ENCODE peak calls at places on chromosomes 11 and 22, in seven cellular contexts. D is H1, Z is GM12891, R is K562, Q is GM12878, E is HepG2, N is SK-N-SH. H is an unnamed sample.

GRCh38 chr11:123454060-123454651 is 24.1 kb downstream of the GRAMD1B start:
- DNase-seq in D (no peak), Z (no peak), R (no peak), Q (no peak), E (no peak), N (no peak), H (no peak)

GRCh38 chr11:59221438-59221837 is 8.7 kb upstream of the MPEG1 start:
- DNase-seq in D (no peak), Z (no peak), R (no peak), Q (no peak), E (no peak), N (no peak), H (no peak)

GRCh38 chr11:107819361-107820014 is 39.1 kb downstream of the SLC35F2 start:
- DNase-seq in D (no peak), Z (no peak), R (no peak), Q (no peak), E (no peak), N (no peak), H (no peak)

GRCh38 chr11:76371170-76371569 is 9.8 kb downstream of the THAP12 start:
- DNase-seq in D (no peak), Z (no peak), R (peak), Q (peak), E (no peak), N (no peak), H (no peak)

GRCh38 chr11:123330071-123330470 is 100.0 kb upstream of the GRAMD1B start:
- DNase-seq in D (no peak), Z (no peak), R (no peak), Q (no peak), E (no peak), N (no peak), H (no peak)

GRCh38 chr11:44602810-44603410 is 37.4 kb downstream of the CD82 start:
- DNase-seq in D (no peak), Z (no peak), R (no peak), Q (no peak), E (no peak), N (peak), H (no peak)

GRCh38 chr11:122293298-122294023 is 177.4 kb upstream of the BLID start:
- DNase-seq in D (no peak), Z (no peak), R (no peak), Q (no peak), E (no peak), N (no peak), H (no peak)

GRCh38 chr22:45246060-45246985 is 5.6 kb upstream of the KIAA0930 start:
- DNase-seq in D (no peak), Z (no peak), R (no peak), Q (no peak), E (peak), N (peak), H (no peak)

GRCh38 chr11:111539426-111540113 is 950 bp upstream of the LAYN start:
- DNase-seq in D (no peak), Z (no peak), R (no peak), Q (no peak), E (no peak), N (no peak), H (no peak)

GRCh38 chr11:40241524-40242037 is 1217.9 kb downstream of the LRRC4C start:
- DNase-seq in D (no peak), Z (peak), R (no peak), Q (peak), E (no peak), N (no peak), H (peak)

DNA sequence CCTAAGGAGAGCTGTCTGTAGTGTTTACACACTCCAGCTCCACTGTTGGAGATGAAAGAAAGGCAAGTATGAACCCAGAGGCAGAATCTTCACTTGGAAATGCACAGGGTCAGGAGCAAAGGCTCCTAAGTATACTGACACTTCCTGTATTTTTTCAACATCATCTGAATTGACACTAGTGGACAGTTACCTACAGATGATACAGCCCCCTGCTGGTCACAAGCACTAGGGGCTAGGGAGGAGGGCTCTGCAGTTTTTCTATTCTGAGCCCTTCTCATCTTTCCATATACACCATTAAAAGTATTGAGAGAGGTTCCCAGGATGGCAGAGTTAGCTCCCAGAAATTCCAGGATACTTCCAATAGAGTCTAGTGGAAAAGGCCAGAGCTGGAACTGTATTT is 290.3 kb upstream of the API5 start:
- DNase-seq in D (no peak), Z (peak), R (peak), Q (no peak), E (peak), N (peak), H (no peak)
- TF ChIP-seq TAF1 in D (no peak), Z (no peak), R (no peak), Q (no peak), E (no peak), N (no peak), H (no peak)

GRCh38 chr11:108965602-108966001 is 300.7 kb downstream of the DDX10 start:
- DNase-seq in D (no peak), Z (no peak), R (no peak), Q (no peak), E (no peak), N (no peak), H (no peak)

GRCh38 chr11:108966206-108966605 is 301.3 kb downstream of the DDX10 start:
- DNase-seq in D (no peak), Z (no peak), R (no peak), Q (no peak), E (no peak), N (no peak), H (no peak)

GRCh38 chr11:108966978-108967377 is 302.1 kb downstream of the DDX10 start:
- DNase-seq in D (no peak), Z (no peak), R (no peak), Q (no peak), E (no peak), N (no peak), H (no peak)

GRCh38 chr11:108970221-108970991 is 305.5 kb downstream of the DDX10 start:
- DNase-seq in D (no peak), Z (no peak), R (no peak), Q (no peak), E (no peak), N (no peak), H (no peak)

GRCh38 chr11:108967571-108967970 is 302.7 kb downstream of the DDX10 start:
- DNase-seq in D (no peak), Z (no peak), R (no peak), Q (no peak), E (no peak), N (peak), H (no peak)
- TF ChIP-seq POLR2AphosphoS5 in D (no peak), Z (no peak), R (no peak), Q (no peak), E (no peak), N (peak), H (no peak)

GRCh38 chr11:47413908-47414684 is 5.7 kb downstream of the SLC39A13 start:
- DNase-seq in D (no peak), Z (no peak), R (no peak), Q (no peak), E (no peak), N (no peak), H (no peak)

GRCh38 chr11:47414685-47415070 is 6.3 kb downstream of the SLC39A13 start:
- DNase-seq in D (no peak), Z (no peak), R (no peak), Q (no peak), E (no peak), N (no peak), H (no peak)

GRCh38 chr11:47413351-47413750 is 5.0 kb downstream of the SLC39A13 start:
- DNase-seq in D (no peak), Z (no peak), R (no peak), Q (no peak), E (no peak), N (no peak), H (no peak)

GRCh38 chr11:47415949-47416472 is 7.6 kb downstream of the SLC39A13 start:
- DNase-seq in D (no peak), Z (no peak), R (peak), Q (no peak), E (no peak), N (no peak), H (no peak)

DNA sequence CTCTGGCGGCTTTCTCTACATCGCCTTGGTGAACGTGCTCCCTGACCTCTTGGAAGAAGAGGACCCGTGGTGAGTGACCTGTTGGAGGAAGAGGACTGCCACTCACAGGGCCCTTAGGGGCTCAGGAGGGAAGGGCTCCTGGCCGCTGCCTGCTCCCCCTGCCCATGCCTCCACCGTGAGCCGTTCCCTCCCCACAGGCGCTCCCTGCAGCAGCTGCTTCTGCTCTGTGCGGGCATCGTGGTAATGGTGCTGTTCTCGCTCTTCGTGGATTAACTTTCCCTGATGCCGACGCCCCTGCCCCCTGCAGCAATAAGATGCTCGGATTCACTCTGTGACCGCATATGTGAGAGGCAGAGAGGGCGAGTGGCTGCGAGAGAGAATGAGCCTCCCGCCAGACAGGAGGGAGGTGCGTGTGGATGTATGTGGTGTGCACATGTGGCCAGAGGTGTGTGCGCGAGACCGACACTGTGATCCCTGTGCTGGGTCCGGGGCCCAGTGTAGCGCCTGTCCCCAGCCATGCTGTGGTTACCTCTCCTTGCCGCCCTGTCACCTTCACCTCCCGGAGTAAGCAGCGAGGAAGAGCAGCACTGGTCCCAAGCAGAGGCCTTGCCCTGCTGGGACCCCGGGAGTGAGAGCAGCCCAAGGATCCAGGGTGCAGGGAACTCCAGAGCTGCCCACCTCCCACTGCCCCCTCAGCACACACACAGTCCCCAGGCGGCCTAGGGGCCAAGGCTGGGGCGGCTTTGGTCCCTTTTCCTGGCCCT is 6.9 kb downstream of the SLC39A13 start:
- DNase-seq in D (no peak), Z (no peak), R (no peak), Q (no peak), E (no peak), N (no peak), H (no peak)
- TF ChIP-seq TAF1 in D (no peak), Z (no peak), R (no peak), Q (no peak), E (no peak), N (no peak), H (no peak)

GRCh38 chr11:128511712-128512111 is 75.6 kb downstream of the ETS1 start:
- DNase-seq in D (no peak), Z (no peak), R (no peak), Q (no peak), E (no peak), N (no peak), H (no peak)

GRCh38 chr11:128515086-128515485 is 72.3 kb downstream of the ETS1 start:
- DNase-seq in D (no peak), Z (no peak), R (no peak), Q (no peak), E (no peak), N (no peak), H (no peak)

GRCh38 chr11:128509990-128510389 is 77.4 kb downstream of the ETS1 start:
- DNase-seq in D (no peak), Z (no peak), R (no peak), Q (no peak), E (no peak), N (no peak), H (no peak)

GRCh38 chr11:128513915-128514681 is 73.3 kb downstream of the ETS1 start:
- DNase-seq in D (no peak), Z (no peak), R (no peak), Q (no peak), E (no peak), N (no peak), H (no peak)

GRCh38 chr11:128512478-128513127 is 74.8 kb downstream of the ETS1 start:
- DNase-seq in D (no peak), Z (no peak), R (no peak), Q (no peak), E (no peak), N (no peak), H (no peak)
- TF ChIP-seq POLR2AphosphoS5 in D (no peak), Z (no peak), R (no peak), Q (no peak), E (no peak), N (no peak), H (peak)

GRCh38 chr11:118427707-118428106 is 8.6 kb upstream of the KMT2A start:
- DNase-seq in D (no peak), Z (no peak), R (no peak), Q (no peak), E (no peak), N (no peak), H (no peak)
- TF ChIP-seq TAF1 in D (no peak), Z (no peak), R (no peak), Q (no peak), E (no peak), N (no peak), H (no peak)

DNA sequence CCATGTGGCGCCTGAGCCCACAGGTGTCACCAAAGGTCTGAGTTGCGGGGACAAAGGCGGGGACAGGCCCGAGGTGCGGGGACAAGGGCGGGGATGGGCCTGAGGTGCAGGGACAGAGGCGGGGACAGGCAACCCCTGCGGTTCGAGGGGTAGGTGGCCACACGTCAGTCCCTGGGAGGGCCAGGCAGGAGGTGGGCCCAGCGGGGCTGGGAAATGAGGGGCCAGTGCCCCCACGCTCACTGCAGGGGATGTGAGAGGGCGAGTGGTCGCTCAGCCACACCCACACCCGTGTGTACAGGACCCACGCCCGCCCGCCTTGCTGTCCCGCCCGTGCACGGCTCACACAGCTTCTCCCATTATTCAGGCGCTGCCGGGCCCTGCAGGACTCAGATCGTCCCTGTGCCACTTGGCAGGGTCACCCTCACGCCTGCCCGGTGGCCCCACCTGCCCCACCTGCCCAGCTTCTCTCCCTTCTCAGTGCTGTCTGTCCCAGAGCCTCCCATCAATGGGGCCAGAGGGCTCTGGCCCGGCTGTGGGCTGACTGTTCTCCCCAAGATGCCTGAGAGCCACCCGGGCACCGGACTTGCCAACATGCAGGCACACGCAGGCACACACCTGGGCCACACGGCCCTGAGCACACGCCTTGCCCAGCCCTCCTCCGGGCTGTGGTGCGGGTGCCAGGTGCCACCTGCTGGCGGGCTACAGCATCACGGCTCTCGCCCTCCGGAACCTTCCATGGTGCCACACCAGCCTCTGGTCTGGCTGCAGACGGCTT is 14.2 kb upstream of the MUC6 start:
- DNase-seq in D (peak), Z (peak), R (peak), Q (no peak), E (peak), N (peak), H (peak)
- TF ChIP-seq POLR2AphosphoS5 in D (no peak), Z (no peak), R (no peak), Q (no peak), E (no peak), N (no peak), H (no peak)

DNA sequence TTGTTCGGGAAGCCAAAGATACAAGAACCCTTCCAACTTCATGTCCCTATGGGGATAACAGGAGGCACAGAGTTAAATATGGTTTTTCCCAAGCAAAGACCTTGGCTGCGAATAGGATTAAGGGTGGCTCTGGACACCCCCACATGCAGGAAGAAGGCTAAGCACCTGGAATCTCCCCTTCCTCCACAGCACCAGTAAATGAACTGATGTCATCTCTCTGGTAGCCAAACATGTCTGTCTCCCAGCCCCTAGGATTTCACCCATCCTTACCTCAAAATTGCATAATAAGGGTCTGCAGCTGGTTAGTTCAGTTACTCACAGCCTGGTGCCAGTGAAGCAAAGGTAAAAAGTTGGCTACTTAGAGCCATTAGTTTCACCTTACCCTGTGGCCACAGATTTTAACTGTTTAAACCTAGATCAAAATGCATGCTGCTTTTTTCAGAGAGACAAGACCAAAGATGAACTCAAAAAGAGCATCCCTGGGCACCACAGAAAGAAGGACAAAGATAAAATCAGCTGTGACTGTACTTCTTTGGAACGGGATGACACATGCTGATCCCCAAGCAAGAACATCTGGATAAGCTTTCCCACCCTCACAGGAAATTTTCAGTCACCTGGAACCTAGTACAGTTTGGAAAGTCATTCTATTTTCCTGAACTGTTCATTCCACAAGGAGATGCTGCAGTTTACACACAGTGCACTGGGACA is 77.3 kb upstream of the AKIP1 start:
- DNase-seq in D (no peak), Z (no peak), R (no peak), Q (no peak), E (no peak), N (no peak), H (no peak)
- TF ChIP-seq TAF1 in D (no peak), Z (no peak), R (no peak), Q (no peak), E (no peak), N (no peak), H (no peak)

GRCh38 chr11:46381046-46381835 is at the start of gene MDK:
- DNase-seq in D (peak), Z (no peak), R (peak), Q (no peak), E (peak), N (peak), H (no peak)
- TF ChIP-seq POLR2AphosphoS5 in D (peak), Z (no peak), R (peak), Q (no peak), E (no peak), N (no peak), H (no peak)

GRCh38 chr11:1761110-1761856 is 2.4 kb downstream of the CTSD start:
- DNase-seq in D (no peak), Z (no peak), R (no peak), Q (no peak), E (no peak), N (no peak), H (no peak)

GRCh38 chr11:1763796-1764661 is at the start of gene CTSD:
- DNase-seq in D (peak), Z (peak), R (peak), Q (no peak), E (peak), N (peak), H (peak)

GRCh38 chr11:1761857-1762536 is 1.7 kb downstream of the CTSD start:
- DNase-seq in D (no peak), Z (no peak), R (no peak), Q (no peak), E (no peak), N (no peak), H (no peak)

GRCh38 chr11:1763336-1763795 is 361 bp downstream of the CTSD start:
- DNase-seq in D (no peak), Z (no peak), R (peak), Q (no peak), E (no peak), N (peak), H (peak)

GRCh38 chr11:1762537-1763302 is 1.0 kb downstream of the CTSD start:
- DNase-seq in D (no peak), Z (no peak), R (peak), Q (no peak), E (peak), N (no peak), H (peak)
- TF ChIP-seq TAF1 in D (no peak), Z (no peak), R (no peak), Q (no peak), E (peak), N (no peak), H (no peak)

GRCh38 chr22:30930228-30930627 is 38.3 kb downstream of the MORC2 start:
- DNase-seq in D (no peak), Z (no peak), R (no peak), Q (no peak), E (no peak), N (no peak), H (no peak)

GRCh38 chr22:30934053-30934452 is 34.5 kb downstream of the MORC2 start:
- DNase-seq in D (no peak), Z (no peak), R (no peak), Q (no peak), E (no peak), N (no peak), H (no peak)

GRCh38 chr22:30932661-30933060 is 35.9 kb downstream of the MORC2 start:
- DNase-seq in D (no peak), Z (no peak), R (no peak), Q (no peak), E (no peak), N (no peak), H (no peak)

GRCh38 chr22:30931541-30932300 is 36.9 kb downstream of the MORC2 start:
- DNase-seq in D (no peak), Z (no peak), R (no peak), Q (no peak), E (no peak), N (no peak), H (no peak)

DNA sequence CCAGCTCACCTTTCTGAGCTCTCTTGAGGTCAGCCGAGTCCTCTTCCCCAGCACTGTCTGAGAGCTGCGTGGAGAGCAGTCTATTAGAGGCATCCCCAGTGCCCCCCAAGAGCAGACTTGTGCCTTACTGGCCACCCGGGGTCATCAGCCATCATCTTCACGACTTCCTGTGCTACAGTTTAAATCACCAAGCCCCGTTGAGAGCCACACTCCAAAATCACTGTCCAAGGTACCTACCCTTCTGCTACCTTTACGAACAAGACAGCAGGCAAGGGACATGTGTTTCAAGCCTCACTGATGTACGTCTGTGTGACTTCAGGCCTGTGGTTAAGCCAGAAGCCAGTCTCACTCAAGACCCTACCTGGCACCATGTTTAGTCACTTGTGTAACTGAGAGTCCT is 35.1 kb downstream of the MORC2 start:
- DNase-seq in D (no peak), Z (no peak), R (no peak), Q (no peak), E (no peak), N (no peak), H (no peak)
- TF ChIP-seq POLR2AphosphoS5 in D (no peak), Z (no peak), R (no peak), Q (no peak), E (no peak), N (no peak), H (no peak)